ENCODE peak calls at places on chromosomes 11 and 22, in four cellular contexts. One of them, this sample, is unnamed.

GRCh38 chr11:100674212-100674611 is 12.9 kb upstream of the ARHGAP42 start:
- DNase-seq in adrenal gland: no peak
- DNase-seq in tibial nerve: no peak
- DNase-seq in GM12892: no peak
- DNase-seq in this sample: no peak

GRCh38 chr11:65773784-65774411 is 6.9 kb downstream of the AP5B1 start:
- DNase-seq in adrenal gland: no peak
- DNase-seq in tibial nerve: no peak
- DNase-seq in GM12892: no peak
- DNase-seq in this sample: no peak

GRCh38 chr11:63795066-63795465 is 18.2 kb upstream of the SPINDOC start:
- DNase-seq in tibial nerve: no peak
- DNase-seq in adrenal gland: no peak
- DNase-seq in GM12892: no peak
- DNase-seq in this sample: no peak

GRCh38 chr11:110121204-110121603 is 28.0 kb downstream of the ZC3H12C start:
- DNase-seq in GM12892: no peak
- DNase-seq in tibial nerve: no peak
- DNase-seq in adrenal gland: no peak
- DNase-seq in this sample: no peak

GRCh38 chr11:43547900-43548381 is 132.6 kb upstream of the HSD17B12 start:
- DNase-seq in adrenal gland: peak; percentile 77
- DNase-seq in GM12892: no peak
- DNase-seq in tibial nerve: no peak
- DNase-seq in this sample: no peak

GRCh38 chr22:50293441-50294318 is 13.8 kb downstream of the PLXNB2 start:
- DNase-seq in adrenal gland: no peak
- DNase-seq in GM12892: no peak
- DNase-seq in tibial nerve: no peak
- DNase-seq in this sample: peak; percentile 72

GRCh38 chr11:108938604-108939003 is 273.7 kb downstream of the DDX10 start:
- DNase-seq in adrenal gland: no peak
- DNase-seq in tibial nerve: no peak
- DNase-seq in GM12892: no peak
- DNase-seq in this sample: no peak

GRCh38 chr11:72308226-72309073 is 64.5 kb upstream of the PHOX2A start:
- DNase-seq in tibial nerve: no peak
- DNase-seq in adrenal gland: peak; percentile 72
- DNase-seq in GM12892: peak; percentile 25
- DNase-seq in this sample: no peak

GRCh38 chr11:1384206-1384965 is 5.3 kb upstream of the BRSK2 start:
- DNase-seq in GM12892: no peak
- DNase-seq in tibial nerve: no peak
- DNase-seq in adrenal gland: no peak
- DNase-seq in this sample: no peak

GRCh38 chr11:118435233-118435892 is 929 bp upstream of the KMT2A start:
- DNase-seq in adrenal gland: peak; percentile 52
- DNase-seq in tibial nerve: no peak
- DNase-seq in GM12892: peak; percentile 48
- DNase-seq in this sample: no peak

DNA sequence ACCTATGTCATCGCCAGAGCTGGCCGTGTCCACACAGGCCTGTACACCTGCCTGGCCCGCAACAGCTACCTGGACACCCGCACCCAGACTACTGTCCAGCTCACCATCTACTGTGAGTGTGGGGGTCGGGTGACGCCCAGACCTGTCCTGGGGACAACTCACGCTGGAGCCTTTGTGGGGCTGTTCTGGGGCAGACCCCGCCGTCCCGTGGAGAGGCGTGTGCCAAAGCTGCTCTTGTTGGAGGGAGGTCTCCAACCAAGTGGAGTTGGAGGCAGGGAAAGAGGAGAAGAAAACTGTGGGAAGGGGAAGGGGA is 4.3 kb downstream of the VSIG10L2 start:
- DNase-seq in GM12892: no peak
- DNase-seq in adrenal gland: no peak
- DNase-seq in tibial nerve: no peak
- DNase-seq in this sample: no peak
- TF ChIP-seq POLR2A in GM12892: no peak
- TF ChIP-seq POLR2A in adrenal gland: no peak
- TF ChIP-seq POLR2A in tibial nerve: no peak
- TF ChIP-seq POLR2A in this sample: no peak

DNA sequence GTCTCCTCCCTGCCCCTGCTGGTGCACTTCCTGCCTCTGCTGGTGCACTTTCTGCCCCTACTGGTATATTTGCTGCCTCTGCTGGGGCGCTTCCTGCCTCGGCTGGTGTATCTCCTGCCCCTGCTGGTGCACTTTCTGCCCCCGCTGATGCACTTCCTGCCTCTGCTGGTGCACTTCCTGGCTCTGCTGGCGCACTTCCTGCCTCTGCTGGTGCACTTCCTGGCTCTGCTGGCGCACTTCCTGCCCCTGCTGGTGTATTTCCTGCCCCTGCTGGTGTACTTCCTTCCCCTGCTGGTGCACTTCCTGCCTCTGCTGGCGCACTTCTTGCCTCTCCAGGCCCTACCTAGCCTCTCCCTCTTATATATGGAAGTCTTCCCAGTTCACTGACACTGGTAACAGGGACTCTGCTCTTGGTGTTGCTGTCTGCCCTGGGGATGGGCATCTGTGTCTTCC is 10.1 kb downstream of the MTFP1 start:
- DNase-seq in GM12892: no peak
- DNase-seq in tibial nerve: no peak
- DNase-seq in adrenal gland: no peak
- DNase-seq in this sample: no peak
- TF ChIP-seq POLR2A in GM12892: no peak
- TF ChIP-seq POLR2A in tibial nerve: no peak
- TF ChIP-seq POLR2A in adrenal gland: no peak
- TF ChIP-seq POLR2A in this sample: no peak

GRCh38 chr11:57798905-57799559 is 37.4 kb downstream of the CTNND1 start:
- DNase-seq in adrenal gland: peak; percentile 42
- DNase-seq in GM12892: no peak
- DNase-seq in tibial nerve: no peak
- DNase-seq in this sample: no peak
- TF ChIP-seq POLR2A in adrenal gland: no peak
- TF ChIP-seq POLR2A in GM12892: no peak
- TF ChIP-seq POLR2A in tibial nerve: no peak
- TF ChIP-seq POLR2A in this sample: no peak

GRCh38 chr11:20034941-20035340 is 125.3 kb downstream of the DBX1 start:
- DNase-seq in GM12892: no peak
- DNase-seq in tibial nerve: no peak
- DNase-seq in adrenal gland: no peak
- DNase-seq in this sample: no peak

GRCh38 chr11:20031155-20032001 is 128.9 kb downstream of the DBX1 start:
- DNase-seq in tibial nerve: no peak
- DNase-seq in adrenal gland: no peak
- DNase-seq in GM12892: no peak
- DNase-seq in this sample: peak; percentile 23

GRCh38 chr11:20033806-20034205 is 126.5 kb downstream of the DBX1 start:
- DNase-seq in GM12892: no peak
- DNase-seq in tibial nerve: no peak
- DNase-seq in adrenal gland: no peak
- DNase-seq in this sample: no peak

GRCh38 chr11:20032127-20032526 is 128.1 kb downstream of the DBX1 start:
- DNase-seq in tibial nerve: no peak
- DNase-seq in GM12892: no peak
- DNase-seq in adrenal gland: no peak
- DNase-seq in this sample: no peak

GRCh38 chr11:20032577-20033265 is 127.6 kb downstream of the DBX1 start:
- DNase-seq in GM12892: no peak
- DNase-seq in tibial nerve: no peak
- DNase-seq in adrenal gland: no peak
- DNase-seq in this sample: no peak
- TF ChIP-seq POLR2A in GM12892: no peak
- TF ChIP-seq POLR2A in tibial nerve: no peak
- TF ChIP-seq POLR2A in adrenal gland: no peak
- TF ChIP-seq POLR2A in this sample: no peak

GRCh38 chr22:30803679-30804078 is 109.0 kb downstream of the OSBP2 start:
- DNase-seq in tibial nerve: no peak
- DNase-seq in adrenal gland: peak; percentile 36
- DNase-seq in GM12892: no peak
- DNase-seq in this sample: no peak

GRCh38 chr22:30806391-30806861 is 111.8 kb downstream of the OSBP2 start:
- DNase-seq in GM12892: no peak
- DNase-seq in adrenal gland: no peak
- DNase-seq in tibial nerve: no peak
- DNase-seq in this sample: peak; percentile 44

GRCh38 chr22:30804626-30805025 is 110.0 kb downstream of the OSBP2 start:
- DNase-seq in GM12892: no peak
- DNase-seq in adrenal gland: no peak
- DNase-seq in tibial nerve: no peak
- DNase-seq in this sample: no peak

GRCh38 chr22:30801695-30802094 is 107.0 kb downstream of the OSBP2 start:
- DNase-seq in GM12892: no peak
- DNase-seq in adrenal gland: no peak
- DNase-seq in tibial nerve: no peak
- DNase-seq in this sample: no peak

GRCh38 chr22:30802202-30803166 is 107.8 kb downstream of the OSBP2 start:
- DNase-seq in adrenal gland: peak; percentile 89
- DNase-seq in tibial nerve: peak; percentile 62
- DNase-seq in GM12892: peak; percentile 64
- DNase-seq in this sample: peak; percentile 74
- TF ChIP-seq POLR2A in adrenal gland: peak; percentile 64
- TF ChIP-seq POLR2A in tibial nerve: no peak
- TF ChIP-seq POLR2A in GM12892: no peak
- TF ChIP-seq POLR2A in this sample: no peak

DNA sequence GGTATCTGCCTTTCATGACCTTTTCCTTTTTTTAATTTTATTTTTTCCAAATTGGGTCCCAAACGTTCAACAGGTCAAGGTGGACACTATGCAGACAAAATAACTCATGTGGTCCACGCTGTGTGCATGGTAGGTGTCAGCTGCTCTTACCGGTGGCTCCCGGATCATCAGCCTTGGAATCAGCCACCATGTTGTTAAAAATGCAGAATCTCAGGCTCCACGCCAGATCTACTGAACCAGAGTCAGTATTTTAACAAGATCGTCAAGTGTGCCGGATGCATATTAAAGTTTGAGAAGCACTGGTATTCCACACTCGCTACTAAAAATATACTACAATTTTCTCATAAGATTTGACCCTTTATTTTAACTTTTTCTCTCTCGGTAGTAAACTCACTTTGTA is 568 bp upstream of the LDLRAD3 start:
- DNase-seq in tibial nerve: no peak
- DNase-seq in GM12892: no peak
- DNase-seq in adrenal gland: peak; percentile 22
- DNase-seq in this sample: no peak
- TF ChIP-seq POLR2A in tibial nerve: no peak
- TF ChIP-seq POLR2A in GM12892: no peak
- TF ChIP-seq POLR2A in adrenal gland: no peak
- TF ChIP-seq POLR2A in this sample: no peak

DNA sequence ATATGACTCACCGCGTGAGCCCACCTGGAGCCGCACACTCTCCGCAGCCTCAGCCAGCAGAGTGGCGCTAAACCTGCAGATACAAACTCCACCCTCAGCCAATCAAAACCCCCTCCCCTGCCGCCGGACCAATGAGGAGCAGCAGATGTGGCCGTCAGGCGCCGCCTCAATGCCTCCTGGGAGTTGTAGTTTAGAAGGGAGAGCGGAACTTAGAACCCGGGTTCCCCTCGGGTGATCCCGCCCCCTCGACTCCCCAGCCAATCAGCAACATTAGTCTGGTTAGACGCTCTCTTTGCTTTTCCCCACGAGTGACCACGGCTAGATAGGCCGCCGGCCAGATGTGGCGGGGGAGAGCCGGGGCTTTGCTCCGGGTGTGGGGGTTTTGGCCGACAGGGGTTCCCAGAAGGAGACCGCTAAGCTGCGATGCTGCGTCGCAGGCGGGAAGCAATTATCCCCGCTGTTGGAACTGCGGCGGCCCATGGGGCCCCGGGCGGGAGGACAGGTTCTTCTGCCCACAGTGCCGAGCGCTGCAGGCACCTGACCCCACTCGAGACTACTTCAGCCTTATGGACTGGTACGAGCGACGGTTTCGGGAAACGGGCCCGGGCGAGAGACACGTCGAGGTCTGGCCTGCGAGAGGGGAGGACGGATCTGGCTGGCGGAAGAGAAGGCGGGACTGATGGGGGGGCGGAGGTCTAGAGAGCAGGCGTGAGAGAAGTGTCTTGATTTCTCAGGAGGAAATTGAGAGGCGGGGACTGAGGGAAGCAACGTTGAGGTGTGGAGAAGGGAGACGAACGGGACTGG is at the start of the genes CHEK2 and HSCB:
- DNase-seq in adrenal gland: peak; percentile 97
- DNase-seq in GM12892: peak; percentile 88
- DNase-seq in tibial nerve: peak; percentile 98
- DNase-seq in this sample: peak; percentile 75
- TF ChIP-seq POLR2A in adrenal gland: peak; percentile 73
- TF ChIP-seq POLR2A in GM12892: peak; percentile 80
- TF ChIP-seq POLR2A in tibial nerve: peak; percentile 71
- TF ChIP-seq POLR2A in this sample: peak; percentile 61

This sample was measured in H54.